ENCODE peak calls at places on chromosomes 11 and 22, in eight cellular contexts. Z is BJ; W is HFFc6; P is coronary artery; I is psoas muscle; Y is activated T-cell treated with anti-CD3 and anti-CD28 coated beads for 24 hours; U is stimulated activated CD4-positive, alpha-beta T cell treated with anti-CD3 and anti-CD28 coated beads, TNF-alpha, amount 100 ng/mL, for 4 hours; J is NCI-H524 treated with DMSO at 0.1 percent for 48 hours. H is an unnamed sample.
A peak's percentile ranks its signal among the peaks of the same experiment; 100 is the strongest.

GRCh38 chr22:33327348-33327860 is 269.2 kb upstream of the SYN3 start:
- DNase-seq in Z (no peak), W (no peak), P (no peak), I (no peak), Y (no peak), U (no peak), J (no peak), H (no peak)

GRCh38 chr11:120974980-120975379 is 48.9 kb upstream of the TBCEL start:
- DNase-seq in Z (no peak), W (no peak), P (no peak), I (no peak), Y (no peak), U (no peak), J (no peak), H (no peak)

GRCh38 chr11:111524056-111524455 is 9.5 kb downstream of the HOATZ start:
- DNase-seq in Z (no peak), W (no peak), P (no peak), I (no peak), Y (no peak), U (no peak), J (no peak), H (no peak)

GRCh38 chr11:76023408-76024068 is 182.8 kb downstream of the WNT11 start:
- DNase-seq in Z (no peak), W (no peak), P (no peak), I (no peak), Y (no peak), U (no peak), J (no peak), H (no peak)

GRCh38 chr11:96393753-96394348 is 4.0 kb downstream of the JRKL start:
- DNase-seq in Z (no peak), W (peak; percentile 59), P (no peak), I (no peak), Y (no peak), U (no peak), J (no peak), H (no peak)

GRCh38 chr11:112589132-112589531 is 328.5 kb upstream of the PLET1 start:
- DNase-seq in Z (no peak), W (no peak), P (no peak), I (no peak), Y (no peak), U (no peak), J (no peak), H (no peak)

GRCh38 chr11:88886796-88887195 is 179.0 kb downstream of the GRM5 start:
- DNase-seq in Z (no peak), W (peak; percentile 40), P (no peak), I (no peak), Y (no peak), U (no peak), J (no peak), H (no peak)

GRCh38 chr11:121448431-121448941 is 3.6 kb upstream of the SORL1 start:
- DNase-seq in Z (no peak), W (no peak), P (no peak), I (no peak), Y (no peak), U (no peak), J (no peak), H (no peak)

GRCh38 chr11:2932850-2933251 is 3.6 kb upstream of the PHLDA2 start:
- DNase-seq in Z (no peak), W (peak; percentile 32), P (no peak), I (peak; percentile 46), Y (no peak), U (no peak), J (no peak), H (no peak)